ENCODE peak calls at places on chromosomes 16 and 17, in eight cellular contexts. One of them, this sample, is unnamed.

GRCh38 chr17:36921131-36921851 is 16.0 kb upstream of the LHX1 start:
- DNase-seq in head of caudate nucleus: peak; percentile 67
- DNase-seq in NCI-H1105: no peak
- DNase-seq in endothelial cell: no peak
- DNase-seq in Right ventricle myocardium superior: no peak
- DNase-seq in SK-N-DZ: no peak
- DNase-seq in GM04503: no peak
- DNase-seq in Caco-2: no peak
- DNase-seq in this sample: peak; percentile 75

GRCh38 chr17:3968886-3969524 is 4.8 kb upstream of the ATP2A3 start:
- DNase-seq in Right ventricle myocardium superior: no peak
- DNase-seq in NCI-H1105: no peak
- DNase-seq in Caco-2: no peak
- DNase-seq in endothelial cell: no peak
- DNase-seq in GM04503: no peak
- DNase-seq in SK-N-DZ: no peak
- DNase-seq in head of caudate nucleus: no peak
- DNase-seq in this sample: no peak

GRCh38 chr17:55774834-55775233 is 24.0 kb downstream of the PCTP start:
- DNase-seq in Caco-2: no peak
- DNase-seq in Right ventricle myocardium superior: no peak
- DNase-seq in endothelial cell: no peak
- DNase-seq in head of caudate nucleus: no peak
- DNase-seq in GM04503: no peak
- DNase-seq in NCI-H1105: no peak
- DNase-seq in SK-N-DZ: no peak
- DNase-seq in this sample: no peak

GRCh38 chr17:41891135-41892065 is 26.2 kb upstream of the KLHL11 start:
- DNase-seq in Caco-2: no peak
- DNase-seq in NCI-H1105: no peak
- DNase-seq in SK-N-DZ: no peak
- DNase-seq in Right ventricle myocardium superior: no peak
- DNase-seq in head of caudate nucleus: no peak
- DNase-seq in GM04503: no peak
- DNase-seq in endothelial cell: no peak
- DNase-seq in this sample: no peak

GRCh38 chr16:67327774-67328173 is 1.2 kb downstream of the LRRC36 start:
- DNase-seq in GM04503: no peak
- DNase-seq in head of caudate nucleus: no peak
- DNase-seq in Right ventricle myocardium superior: no peak
- DNase-seq in SK-N-DZ: no peak
- DNase-seq in NCI-H1105: no peak
- DNase-seq in endothelial cell: no peak
- DNase-seq in Caco-2: no peak
- DNase-seq in this sample: no peak

GRCh38 chr17:59155439-59156177 is at the start of gene PRR11:
- DNase-seq in GM04503: peak; percentile 100
- DNase-seq in Right ventricle myocardium superior: peak; percentile 95
- DNase-seq in NCI-H1105: peak; percentile 100
- DNase-seq in endothelial cell: peak; percentile 85
- DNase-seq in Caco-2: peak; percentile 96
- DNase-seq in SK-N-DZ: peak; percentile 100
- DNase-seq in head of caudate nucleus: peak; percentile 97
- DNase-seq in this sample: peak; percentile 99

GRCh38 chr17:45414997-45415881 is 17.4 kb downstream of the ARHGAP27 start:
- DNase-seq in GM04503: no peak
- DNase-seq in Caco-2: no peak
- DNase-seq in endothelial cell: no peak
- DNase-seq in SK-N-DZ: no peak
- DNase-seq in Right ventricle myocardium superior: peak; percentile 38
- DNase-seq in NCI-H1105: no peak
- DNase-seq in head of caudate nucleus: no peak
- DNase-seq in this sample: no peak

GRCh38 chr17:17305282-17305801 is 2.2 kb downstream of the NT5M start:
- DNase-seq in endothelial cell: no peak
- DNase-seq in GM04503: no peak
- DNase-seq in head of caudate nucleus: peak; percentile 52
- DNase-seq in Caco-2: no peak
- DNase-seq in SK-N-DZ: peak; percentile 54
- DNase-seq in NCI-H1105: no peak
- DNase-seq in Right ventricle myocardium superior: peak; percentile 35
- DNase-seq in this sample: no peak

GRCh38 chr16:12340151-12340733 is 363.7 kb downstream of the SNX29 start:
- DNase-seq in endothelial cell: peak; percentile 40
- DNase-seq in NCI-H1105: peak; percentile 77
- DNase-seq in GM04503: peak; percentile 58
- DNase-seq in Caco-2: peak; percentile 42
- DNase-seq in SK-N-DZ: peak; percentile 19
- DNase-seq in Right ventricle myocardium superior: no peak
- DNase-seq in head of caudate nucleus: peak; percentile 54
- DNase-seq in this sample: peak; percentile 69

GRCh38 chr17:9120471-9120870 is 99.2 kb downstream of the NTN1 start:
- DNase-seq in Caco-2: peak; percentile 11
- DNase-seq in endothelial cell: peak; percentile 33
- DNase-seq in NCI-H1105: no peak
- DNase-seq in Right ventricle myocardium superior: no peak
- DNase-seq in SK-N-DZ: no peak
- DNase-seq in GM04503: no peak
- DNase-seq in head of caudate nucleus: no peak
- DNase-seq in this sample: no peak

GRCh38 chr16:3578610-3579551 is 1.7 kb upstream of the NLRC3 start:
- DNase-seq in SK-N-DZ: no peak
- DNase-seq in endothelial cell: no peak
- DNase-seq in Right ventricle myocardium superior: no peak
- DNase-seq in NCI-H1105: no peak
- DNase-seq in Caco-2: no peak
- DNase-seq in GM04503: no peak
- DNase-seq in head of caudate nucleus: no peak
- DNase-seq in this sample: no peak

GRCh38 chr16:77723108-77723514 is 797 bp downstream of the NUDT7 start:
- DNase-seq in SK-N-DZ: peak; percentile 57
- DNase-seq in Caco-2: no peak
- DNase-seq in endothelial cell: peak; percentile 8
- DNase-seq in Right ventricle myocardium superior: no peak
- DNase-seq in head of caudate nucleus: peak; percentile 42
- DNase-seq in GM04503: peak; percentile 13
- DNase-seq in NCI-H1105: no peak
- DNase-seq in this sample: peak; percentile 35

GRCh38 chr16:88785106-88785924 is at the start of gene PIEZO1:
- DNase-seq in Caco-2: peak; percentile 86
- DNase-seq in NCI-H1105: no peak
- DNase-seq in Right ventricle myocardium superior: peak; percentile 87
- DNase-seq in GM04503: no peak
- DNase-seq in head of caudate nucleus: peak; percentile 87
- DNase-seq in endothelial cell: peak; percentile 79
- DNase-seq in SK-N-DZ: no peak
- DNase-seq in this sample: peak; percentile 88

GRCh38 chr17:61135782-61136181 is 263.9 kb upstream of the TBX2 start:
- DNase-seq in Caco-2: no peak
- DNase-seq in Right ventricle myocardium superior: no peak
- DNase-seq in NCI-H1105: no peak
- DNase-seq in head of caudate nucleus: peak; percentile 62
- DNase-seq in GM04503: no peak
- DNase-seq in endothelial cell: no peak
- DNase-seq in SK-N-DZ: no peak
- DNase-seq in this sample: no peak

GRCh38 chr16:11302977-11303376 is 21.8 kb upstream of the PRM1 start:
- DNase-seq in NCI-H1105: peak; percentile 89
- DNase-seq in Right ventricle myocardium superior: no peak
- DNase-seq in SK-N-DZ: no peak
- DNase-seq in head of caudate nucleus: no peak
- DNase-seq in GM04503: no peak
- DNase-seq in endothelial cell: no peak
- DNase-seq in Caco-2: no peak
- DNase-seq in this sample: no peak

GRCh38 chr17:62704381-62704971 is 77.0 kb downstream of the MRC2 start:
- DNase-seq in endothelial cell: peak; percentile 48
- DNase-seq in SK-N-DZ: no peak
- DNase-seq in Caco-2: peak; percentile 29
- DNase-seq in NCI-H1105: no peak
- DNase-seq in head of caudate nucleus: peak; percentile 74
- DNase-seq in GM04503: no peak
- DNase-seq in Right ventricle myocardium superior: peak; percentile 58
- DNase-seq in this sample: peak; percentile 69

GRCh38 chr17:2903193-2903974 is 107.1 kb downstream of the RAP1GAP2 start:
- DNase-seq in Right ventricle myocardium superior: no peak
- DNase-seq in SK-N-DZ: no peak
- DNase-seq in GM04503: no peak
- DNase-seq in endothelial cell: no peak
- DNase-seq in NCI-H1105: peak; percentile 72
- DNase-seq in head of caudate nucleus: no peak
- DNase-seq in Caco-2: no peak
- DNase-seq in this sample: no peak

GRCh38 chr16:86108062-86108461 is 209.1 kb downstream of the IRF8 start:
- DNase-seq in NCI-H1105: no peak
- DNase-seq in head of caudate nucleus: no peak
- DNase-seq in GM04503: no peak
- DNase-seq in Right ventricle myocardium superior: no peak
- DNase-seq in endothelial cell: no peak
- DNase-seq in SK-N-DZ: no peak
- DNase-seq in Caco-2: no peak
- DNase-seq in this sample: no peak

This sample was measured in hepatocyte.